ENCODE peak calls at places on chromosomes 6 and 20, in eight cellular contexts. W, S, N, X, C, F, H and D are unnamed samples.

GRCh38 chr6:134706806-134707205 is 243.1 kb downstream of the ALDH8A1 start:
- DNase-seq in W (no peak), S (peak; percentile 71), N (no peak), X (no peak), C (no peak), F (no peak), H (no peak), D (no peak)

GRCh38 chr6:71298459-71298858 is 9.8 kb downstream of the OGFRL1 start:
- DNase-seq in W (no peak), S (no peak), N (peak; percentile 36), X (no peak), C (no peak), F (no peak), H (peak; percentile 19), D (no peak)

GRCh38 chr20:40279390-40279789 is 409.6 kb downstream of the MAFB start:
- DNase-seq in W (peak; percentile 33), S (peak; percentile 45), N (no peak), X (no peak), C (no peak), F (peak; percentile 58), H (no peak), D (no peak)

GRCh38 chr6:136016228-136017225 is 165.0 kb downstream of the PDE7B start:
- DNase-seq in W (no peak), S (no peak), N (no peak), X (no peak), C (no peak), F (peak; percentile 54), H (no peak), D (no peak)

GRCh38 chr20:39233755-39234154 is 271.6 kb downstream of the DHX35 start:
- DNase-seq in W (no peak), S (no peak), N (no peak), X (no peak), C (no peak), F (no peak), H (no peak), D (no peak)

GRCh38 chr6:149216459-149216858 is 101.1 kb upstream of the TAB2 start:
- DNase-seq in W (no peak), S (no peak), N (peak; percentile 42), X (no peak), C (no peak), F (peak; percentile 64), H (peak; percentile 25), D (no peak)

GRCh38 chr6:152572395-152573061 is 64.6 kb downstream of the SYNE1 start:
- DNase-seq in W (no peak), S (peak; percentile 5), N (peak; percentile 10), X (no peak), C (no peak), F (no peak), H (no peak), D (no peak)

GRCh38 chr20:50744143-50744792 is 12.9 kb downstream of the PARD6B start:
- DNase-seq in W (peak; percentile 74), S (peak; percentile 88), N (peak; percentile 36), X (no peak), C (no peak), F (peak; percentile 72), H (peak; percentile 62), D (peak; percentile 69)

GRCh38 chr6:63783096-63783495 is 147.5 kb downstream of the PHF3 start:
- DNase-seq in W (no peak), S (no peak), N (no peak), X (no peak), C (no peak), F (no peak), H (no peak), D (no peak)

GRCh38 chr6:144415835-144416237 is 130.7 kb downstream of the UTRN start:
- DNase-seq in W (no peak), S (peak; percentile 84), N (no peak), X (no peak), C (no peak), F (no peak), H (no peak), D (no peak)

GRCh38 chr6:79261666-79262065 is 27.2 kb upstream of the HMGN3 start:
- DNase-seq in W (no peak), S (no peak), N (no peak), X (no peak), C (no peak), F (peak; percentile 47), H (no peak), D (no peak)

GRCh38 chr6:116268589-116269293 is 11.0 kb downstream of the TSPYL1 start:
- DNase-seq in W (no peak), S (peak; percentile 86), N (peak; percentile 85), X (no peak), C (no peak), F (no peak), H (peak; percentile 59), D (no peak)

GRCh38 chr20:15675151-15675550 is 898.1 kb downstream of the KIF16B start:
- DNase-seq in W (no peak), S (no peak), N (no peak), X (no peak), C (no peak), F (no peak), H (no peak), D (no peak)

GRCh38 chr6:98382246-98382645 is 452.1 kb upstream of the POU3F2 start:
- DNase-seq in W (no peak), S (no peak), N (no peak), X (no peak), C (no peak), F (no peak), H (no peak), D (no peak)

GRCh38 chr6:71496018-71496800 is 207.6 kb downstream of the OGFRL1 start:
- DNase-seq in W (no peak), S (peak; percentile 31), N (no peak), X (no peak), C (no peak), F (no peak), H (no peak), D (no peak)

DNA sequence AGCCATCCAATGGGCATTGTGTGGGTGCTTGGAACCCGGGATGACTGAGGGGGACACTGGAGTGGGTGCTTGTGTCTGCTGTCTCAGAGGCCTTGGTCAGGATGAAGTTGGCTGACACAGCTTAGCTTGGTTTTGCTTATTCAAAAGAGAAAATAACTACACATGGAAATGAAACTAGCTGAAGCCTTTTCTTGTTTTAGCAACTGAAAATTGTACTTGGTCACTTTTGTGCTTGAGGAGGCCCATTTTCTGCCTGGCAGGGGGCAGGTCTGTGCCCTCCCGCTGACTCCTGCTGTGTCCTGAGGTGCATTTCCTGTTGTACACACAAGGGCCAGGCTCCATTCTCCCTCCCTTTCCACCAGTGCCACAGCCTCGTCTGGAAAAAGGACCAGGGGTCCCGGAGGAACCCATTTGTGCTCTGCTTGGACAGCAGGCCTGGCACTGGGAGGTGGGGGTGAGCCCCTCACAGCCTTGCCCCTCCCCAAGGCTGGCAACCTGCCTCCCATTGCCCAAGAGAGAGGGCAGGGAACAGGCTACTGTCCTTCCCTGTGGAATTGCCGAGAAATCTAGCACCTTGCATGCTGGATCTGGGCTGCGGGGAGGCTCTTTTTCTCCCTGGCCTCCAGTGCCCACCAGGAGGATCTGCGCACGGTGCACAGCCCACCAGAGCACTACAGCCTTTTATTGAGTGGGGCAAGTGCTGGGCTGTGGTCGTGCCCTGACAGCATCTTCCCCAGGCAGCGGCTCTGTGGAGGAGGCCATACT is 49.4 kb downstream of the PYGB start:
- DNase-seq in W (no peak), S (no peak), N (no peak), X (no peak), C (no peak), F (no peak), H (no peak), D (no peak)
- H3K4me1 ChIP-seq in W (no peaks in the 10 kb centered on the region), S (peaks cover 16% of the 10 kb centered on the region), N (peaks cover 9% of the 10 kb centered on the region), X (peaks cover 15% of the 10 kb centered on the region), C (peaks cover 5% of the 10 kb centered on the region), F (peaks cover 9% of the 10 kb centered on the region), H (no peaks in the 10 kb centered on the region), D (no peaks in the 10 kb centered on the region)

DNA sequence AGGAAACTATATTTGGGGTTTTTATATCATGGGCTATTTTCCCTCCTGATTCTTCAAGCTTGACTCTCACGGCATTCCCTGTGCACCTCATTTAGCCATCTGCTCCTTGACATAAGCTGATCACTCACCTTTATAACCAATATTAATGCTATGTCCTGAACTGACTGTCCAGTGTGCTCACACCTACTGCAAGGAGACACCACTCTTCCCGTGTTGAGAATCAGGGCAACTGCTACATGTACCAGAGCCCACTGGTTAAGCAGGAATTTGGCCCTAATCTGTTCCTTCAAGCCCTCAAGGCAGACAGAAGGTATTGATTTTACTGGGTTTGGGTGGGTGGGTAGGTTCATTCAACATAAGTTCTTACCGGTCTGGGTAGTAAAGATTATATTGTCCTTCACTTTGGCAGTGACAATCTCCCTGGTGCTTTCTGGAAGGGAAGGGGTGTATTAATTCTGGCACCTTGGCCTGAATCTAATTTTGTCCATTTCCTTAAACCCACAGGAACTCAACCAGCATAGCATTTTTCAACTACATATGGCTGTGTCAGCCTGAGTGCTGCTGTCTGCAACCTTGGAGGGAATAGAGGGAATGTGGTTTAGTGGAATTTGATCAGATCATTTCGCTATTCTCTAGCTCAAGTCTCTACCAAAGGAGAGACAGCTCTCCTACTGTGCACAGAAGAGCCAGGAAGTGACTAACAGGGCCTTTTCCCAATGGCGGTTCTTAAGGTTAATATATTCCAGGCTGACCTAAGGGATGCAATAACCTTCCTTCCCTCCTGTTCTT is 293.2 kb downstream of the BTBD9 start:
- DNase-seq in W (no peak), S (peak; percentile 90), N (peak; percentile 47), X (no peak), C (no peak), F (peak; percentile 58), H (no peak), D (no peak)
- TF ChIP-seq CTCF in W (no peak), S (no peak), N (no peak), X (no peak), C (no peak), F (no peak), H (no peak), D (no peak)

GRCh38 chr20:4814696-4815252 is 93.1 kb downstream of the PRND start:
- DNase-seq in W (no peak), S (no peak), N (no peak), X (no peak), C (peak; percentile 60), F (no peak), H (no peak), D (no peak)
- H3K4me1 ChIP-seq in W (no peaks in the 10 kb centered on the region), S (no peaks in the 10 kb centered on the region), N (peaks cover 7% of the 10 kb centered on the region), X (peaks cover 63% of the 10 kb centered on the region), C (peaks cover 58% of the 10 kb centered on the region), F (no peaks in the 10 kb centered on the region), H (peaks cover under 1% of the 10 kb centered on the region), D (no peaks in the 10 kb centered on the region)

GRCh38 chr6:160668589-160668988 is 4.5 kb upstream of the LPA start:
- DNase-seq in W (no peak), S (no peak), N (no peak), X (no peak), C (no peak), F (no peak), H (no peak), D (no peak)

GRCh38 chr6:160662842-160663241 is 1.2 kb downstream of the LPA start:
- DNase-seq in W (no peak), S (no peak), N (peak; percentile 4), X (no peak), C (no peak), F (no peak), H (no peak), D (no peak)

DNA sequence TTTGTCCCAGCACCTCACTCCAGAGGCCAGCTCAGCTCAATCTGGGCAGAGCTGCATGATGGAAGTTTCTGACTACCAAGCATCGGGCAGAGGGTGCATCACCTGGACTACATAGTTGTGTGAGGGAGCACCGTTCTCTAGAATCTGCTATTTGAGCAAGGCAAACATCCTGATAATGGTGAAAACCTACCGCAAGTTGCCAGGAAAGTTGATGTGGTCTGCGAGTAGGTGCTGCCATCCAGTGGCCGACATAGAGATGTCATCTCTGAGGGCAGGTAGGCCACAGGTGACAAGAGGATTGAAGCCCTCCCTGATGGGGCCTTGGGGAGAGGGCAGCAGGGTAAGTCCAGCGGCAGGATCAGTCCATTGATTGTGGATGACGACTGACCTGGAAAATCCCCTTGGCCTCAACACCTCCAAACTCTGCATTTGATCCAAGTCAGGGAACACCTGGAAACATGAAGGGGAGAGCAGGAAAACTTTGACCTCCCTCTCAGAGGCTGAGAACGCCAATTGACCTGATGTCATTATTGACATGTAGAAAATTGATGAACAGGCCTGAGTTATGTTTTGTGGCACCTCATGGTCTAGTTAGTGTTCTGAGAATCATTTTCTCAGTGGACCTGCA is 3.9 kb upstream of the LPA start:
- DNase-seq in W (no peak), S (no peak), N (peak; percentile 63), X (no peak), C (peak; percentile 12), F (peak; percentile 88), H (peak; percentile 52), D (peak; percentile 66)
- TF ChIP-seq CTCF in W (no peak), S (no peak), N (peak; percentile 58), X (no peak), C (no peak), F (peak; percentile 87), H (peak; percentile 74), D (peak; percentile 41)